ENCODE peak calls at places on chromosome 3, in six cellular contexts. S is RWPE2, B is A549, T is transverse colon, A is mesothelial cell of epicardium, E is mucosa of descending colon. K is an unnamed sample.

GRCh38 chr3:46361408-46362283 is 7.7 kb downstream of the CCR2 start:
- DNase-seq in S (no peak), B (no peak), T (no peak), A (no peak), E (no peak), K (no peak)

GRCh38 chr3:23710555-23710954 is 95.2 kb upstream of the UBE2E1 start:
- DNase-seq in S (no peak), B (no peak), T (peak; percentile 24), A (no peak), E (peak; percentile 17), K (no peak)

GRCh38 chr3:129795596-129795995 is 97.9 kb downstream of the TMCC1 start:
- DNase-seq in S (peak; percentile 86), B (peak; percentile 19), T (no peak), A (no peak), E (no peak), K (no peak)

GRCh38 chr3:160141485-160142185 is 83.6 kb upstream of the C3orf80 start:
- DNase-seq in S (no peak), B (no peak), T (no peak), A (no peak), E (no peak), K (no peak)

GRCh38 chr3:62873672-62874397 is 1.4 kb downstream of the CADPS start:
- DNase-seq in S (no peak), B (peak; percentile 10), T (peak; percentile 59), A (peak; percentile 26), E (peak; percentile 72), K (peak; percentile 74)

GRCh38 chr3:25441234-25441856 is 13.3 kb downstream of the RARB start:
- DNase-seq in S (no peak), B (no peak), T (peak; percentile 17), A (no peak), E (peak; percentile 21), K (no peak)

GRCh38 chr3:188006726-188007393 is 147.1 kb upstream of the LPP start:
- DNase-seq in S (no peak), B (no peak), T (no peak), A (no peak), E (no peak), K (no peak)

GRCh38 chr3:59001675-59002074 is 48.1 kb downstream of the CFAP20DC start:
- DNase-seq in S (no peak), B (no peak), T (no peak), A (no peak), E (no peak), K (no peak)

GRCh38 chr3:11288021-11288491 is 15.9 kb downstream of the ATG7 start:
- DNase-seq in S (no peak), B (no peak), T (no peak), A (no peak), E (no peak), K (no peak)

GRCh38 chr3:131903988-131904415 is 130.8 kb downstream of the CPNE4 start:
- DNase-seq in S (peak; percentile 66), B (peak; percentile 36), T (no peak), A (no peak), E (no peak), K (no peak)

GRCh38 chr3:30346927-30347320 is 259.5 kb upstream of the TGFBR2 start:
- DNase-seq in S (no peak), B (no peak), T (no peak), A (no peak), E (no peak), K (no peak)

GRCh38 chr3:133437391-133438093 is 37.7 kb downstream of the BFSP2 start:
- DNase-seq in S (no peak), B (peak; percentile 35), T (no peak), A (no peak), E (peak; percentile 20), K (no peak)

GRCh38 chr3:10189557-10190374 is 25.0 kb downstream of the IRAK2 start:
- DNase-seq in S (peak; percentile 97), B (peak; percentile 36), T (peak; percentile 78), A (no peak), E (peak; percentile 75), K (no peak)

GRCh38 chr3:114624676-114625181 is 330.9 kb downstream of the TIGIT start:
- DNase-seq in S (peak; percentile 66), B (peak; percentile 68), T (peak; percentile 74), A (no peak), E (peak; percentile 71), K (no peak)

GRCh38 chr3:196821806-196822355 is 45.8 kb upstream of the SENP5 start:
- DNase-seq in S (no peak), B (no peak), T (no peak), A (no peak), E (no peak), K (no peak)

GRCh38 chr3:186901135-186901734 is 29.1 kb upstream of the ST6GAL1 start:
- DNase-seq in S (no peak), B (no peak), T (no peak), A (no peak), E (no peak), K (no peak)

GRCh38 chr3:126850370-126851085 is 132.4 kb upstream of the PLXNA1 start:
- DNase-seq in S (no peak), B (no peak), T (no peak), A (no peak), E (no peak), K (peak; percentile 54)

GRCh38 chr3:72082121-72082715 is 297.3 kb upstream of the PROK2 start:
- DNase-seq in S (no peak), B (no peak), T (peak; percentile 48), A (no peak), E (peak; percentile 42), K (no peak)

GRCh38 chr3:71461749-71462483 is 121.6 kb downstream of the FOXP1 start:
- DNase-seq in S (no peak), B (no peak), T (no peak), A (no peak), E (no peak), K (no peak)

GRCh38 chr3:171178714-171179113 is 152.2 kb upstream of the SLC2A2 start:
- DNase-seq in S (no peak), B (no peak), T (no peak), A (no peak), E (no peak), K (no peak)

GRCh38 chr3:61562810-61563613 is 1.6 kb downstream of the PTPRG start:
- DNase-seq in S (no peak), B (peak; percentile 7), T (peak; percentile 32), A (no peak), E (peak; percentile 34), K (peak; percentile 70)

GRCh38 chr3:74614133-74614967 is at the start of gene CNTN3:
- DNase-seq in S (no peak), B (no peak), T (peak; percentile 42), A (peak; percentile 32), E (peak; percentile 54), K (peak; percentile 71)

GRCh38 chr3:25820372-25820771 is 30.5 kb downstream of the OXSM start:
- DNase-seq in S (no peak), B (no peak), T (no peak), A (no peak), E (peak; percentile 22), K (no peak)

GRCh38 chr3:8618950-8619349 is 25.6 kb downstream of the SSUH2 start:
- DNase-seq in S (peak; percentile 17), B (no peak), T (no peak), A (no peak), E (no peak), K (no peak)

GRCh38 chr3:41200669-41201021 is 1.3 kb downstream of the CTNNB1 start:
- DNase-seq in S (no peak), B (no peak), T (peak; percentile 23), A (no peak), E (peak; percentile 53), K (no peak)

GRCh38 chr3:181623924-181624694 is 87.6 kb upstream of the SOX2 start:
- DNase-seq in S (peak; percentile 64), B (no peak), T (no peak), A (no peak), E (no peak), K (no peak)

GRCh38 chr3:63964287-63965073 is 52.3 kb upstream of the SCAANT1 start:
- DNase-seq in S (no peak), B (no peak), T (no peak), A (no peak), E (no peak), K (no peak)

GRCh38 chr3:128238100-128238459 is 84.8 kb downstream of the EEFSEC start:
- DNase-seq in S (no peak), B (no peak), T (no peak), A (no peak), E (no peak), K (no peak)

GRCh38 chr3:77303943-77304778 is 264.3 kb downstream of the ROBO2 start:
- DNase-seq in S (no peak), B (no peak), T (no peak), A (no peak), E (no peak), K (no peak)

GRCh38 chr3:10273697-10274305 is 18.9 kb downstream of the GHRL start:
- DNase-seq in S (peak; percentile 0), B (no peak), T (no peak), A (no peak), E (no peak), K (no peak)

GRCh38 chr3:55485208-55485791 is 1.8 kb downstream of the WNT5A start:
- DNase-seq in S (peak; percentile 70), B (peak; percentile 53), T (peak; percentile 82), A (peak; percentile 80), E (peak; percentile 68), K (peak; percentile 93)

DNA sequence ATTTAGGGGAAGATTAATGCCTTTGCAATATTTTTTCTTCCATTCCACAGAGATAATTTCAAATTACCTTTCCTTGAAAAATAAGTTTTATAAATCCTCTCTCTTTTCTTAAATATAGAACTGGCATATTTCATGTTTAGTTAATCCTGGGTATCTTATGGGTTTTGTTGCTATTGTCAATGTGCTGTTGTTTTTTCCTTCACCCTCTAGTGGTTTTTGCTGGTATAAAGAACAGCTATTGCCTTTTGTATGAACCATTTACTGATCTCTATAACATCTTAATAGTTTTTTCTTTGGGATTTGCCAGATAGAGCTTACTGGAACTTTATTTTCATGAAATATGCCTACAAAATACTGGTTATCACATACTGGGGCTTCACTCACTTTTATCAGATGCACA is 359.6 kb upstream of the DPPA4 start:
- DNase-seq in S (no peak), B (no peak), T (no peak), A (no peak), E (no peak), K (no peak)
- TF ChIP-seq CTCF in S (peak; percentile 15), B (no peak), T (no peak), A (no peak), E (no peak), K (peak; percentile 40)

GRCh38 chr3:57726395-57726794 is 29.7 kb upstream of the SLMAP start:
- DNase-seq in S (no peak), B (no peak), T (no peak), A (no peak), E (no peak), K (no peak)
- TF ChIP-seq CTCF in S (no peak), B (no peak), T (no peak), A (no peak), E (no peak), K (no peak)

DNA sequence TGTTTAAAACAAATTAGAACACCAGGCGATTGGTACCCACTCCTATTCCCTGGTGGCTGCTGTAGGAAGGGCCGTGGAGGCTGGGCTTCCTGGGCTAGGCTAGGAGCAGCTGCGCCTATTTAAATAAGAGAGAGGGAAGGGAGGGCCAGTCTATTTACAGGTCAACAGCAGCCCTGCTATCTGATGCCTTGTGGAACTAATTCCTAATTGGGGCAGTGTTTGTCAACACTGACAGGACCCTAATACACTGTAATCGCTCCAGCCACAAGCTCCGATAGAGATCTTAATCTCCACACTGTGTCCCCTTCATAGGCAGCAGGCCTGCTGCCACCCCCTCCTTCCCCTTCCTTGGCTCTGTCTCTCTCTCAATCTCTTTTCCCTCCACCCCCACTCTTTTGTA is 116.9 kb upstream of the SOX14 start:
- DNase-seq in S (no peak), B (no peak), T (no peak), A (no peak), E (no peak), K (no peak)
- TF ChIP-seq CTCF in S (no peak), B (no peak), T (no peak), A (no peak), E (no peak), K (no peak)

GRCh38 chr3:49634736-49635135 is 39.4 kb upstream of the APEH start:
- DNase-seq in S (no peak), B (no peak), T (no peak), A (no peak), E (no peak), K (no peak)
- TF ChIP-seq CTCF in S (no peak), B (no peak), T (no peak), A (no peak), E (no peak), K (peak; percentile 50)